ENCODE peak calls at places on chromosomes 11 and 22, in seven cellular contexts. H is K562, M is IMR-90, T is H1, C is HCT116, E is A549, Y is GM12878. N is an unnamed sample.

GRCh38 chr11:113926273-113927183 is 21.9 kb downstream of the HTR3B start:
- DNase-seq in Y (no peak), C (no peak), E (peak), M (no peak), T (no peak), H (no peak), N (no peak)

GRCh38 chr11:96794152-96794551 is 404.3 kb downstream of the JRKL start:
- DNase-seq in E (no peak), Y (no peak), H (no peak), M (no peak), C (no peak), T (no peak), N (no peak)

GRCh38 chr22:42932857-42933782 is 76.0 kb upstream of the ARFGAP3 start:
- DNase-seq in H (peak), E (no peak), Y (peak), C (no peak), M (peak), T (no peak), N (no peak)

GRCh38 chr22:47010211-47010610 is 247.8 kb downstream of the TBC1D22A start:
- DNase-seq in T (no peak), C (no peak), Y (no peak), E (no peak), M (no peak), H (no peak), N (no peak)

GRCh38 chr11:130071211-130071712 is 1.6 kb downstream of the APLP2 start:
- DNase-seq in M (peak), Y (no peak), T (no peak), E (no peak), H (no peak), C (no peak), N (peak)

GRCh38 chr22:45934659-45935341 is 42.2 kb downstream of the WNT7B start:
- DNase-seq in T (no peak), C (peak), H (no peak), M (peak), E (peak), Y (no peak), N (peak)

GRCh38 chr11:14258177-14258935 is 100.6 kb downstream of the RRAS2 start:
- DNase-seq in T (peak), C (peak), H (no peak), E (peak), Y (no peak), M (peak), N (peak)

GRCh38 chr11:57276857-57277505 is 39.9 kb upstream of the APLNR start:
- DNase-seq in C (no peak), H (no peak), M (peak), T (no peak), E (no peak), Y (no peak), N (no peak)

GRCh38 chr11:20563871-20564270 is 35.5 kb upstream of the SLC6A5 start:
- DNase-seq in H (no peak), E (no peak), M (no peak), C (no peak), T (no peak), Y (no peak), N (no peak)

GRCh38 chr11:70608568-70609314 is 210.4 kb downstream of the CTTN start:
- DNase-seq in H (no peak), C (no peak), T (no peak), E (no peak), Y (no peak), M (peak), N (no peak)

GRCh38 chr11:47177846-47178245 is 1.2 kb upstream of the ARFGAP2 start:
- DNase-seq in E (no peak), M (no peak), T (no peak), C (no peak), Y (no peak), H (no peak), N (peak)

GRCh38 chr22:30286813-30287625 is 2.3 kb downstream of the CASTOR1 start:
- DNase-seq in Y (no peak), E (peak), C (no peak), M (peak), T (peak), H (peak), N (peak)

GRCh38 chr11:8352852-8353505 is 89.3 kb upstream of the LMO1 start:
- DNase-seq in Y (no peak), H (no peak), E (peak), C (no peak), M (no peak), T (no peak), N (no peak)

GRCh38 chr11:1873048-1873812 is 18.5 kb downstream of the PRR33 start:
- DNase-seq in T (no peak), H (no peak), M (peak), Y (no peak), C (no peak), E (peak), N (no peak)

GRCh38 chr11:115178705-115179104 is 325.5 kb downstream of the CADM1 start:
- DNase-seq in M (no peak), T (no peak), H (no peak), C (no peak), E (no peak), Y (no peak), N (no peak)

GRCh38 chr11:82932564-82932963 is 31.0 kb downstream of the DDIAS start:
- DNase-seq in C (no peak), H (no peak), T (no peak), E (no peak), M (no peak), Y (no peak), N (no peak)

GRCh38 chr11:74319139-74319538 is 7.7 kb upstream of the P4HA3 start:
- DNase-seq in T (no peak), M (peak), E (peak), H (no peak), Y (no peak), C (no peak), N (no peak)

GRCh38 chr11:30333405-30333804 is 10.5 kb downstream of the ARL14EP start:
- DNase-seq in E (peak), M (no peak), T (no peak), C (no peak), Y (no peak), H (peak), N (peak)

GRCh38 chr11:44484211-44484610 is 81.3 kb upstream of the CD82 start:
- DNase-seq in H (peak), E (peak), T (no peak), C (peak), Y (no peak), M (peak), N (peak)

GRCh38 chr11:130096823-130097222 is 27.1 kb downstream of the APLP2 start:
- DNase-seq in C (no peak), H (no peak), E (no peak), T (no peak), M (no peak), Y (no peak), N (no peak)

GRCh38 chr11:32052218-32052617 is 38.7 kb upstream of the RCN1 start:
- DNase-seq in E (peak), Y (no peak), T (peak), C (peak), H (peak), M (peak), N (peak)

GRCh38 chr11:32060063-32060462 is 30.8 kb upstream of the RCN1 start:
- DNase-seq in C (no peak), H (no peak), T (no peak), E (no peak), M (no peak), Y (no peak), N (no peak)

GRCh38 chr11:32053151-32053550 is 37.7 kb upstream of the RCN1 start:
- DNase-seq in M (no peak), T (no peak), E (no peak), H (no peak), Y (no peak), C (no peak), N (no peak)

DNA sequence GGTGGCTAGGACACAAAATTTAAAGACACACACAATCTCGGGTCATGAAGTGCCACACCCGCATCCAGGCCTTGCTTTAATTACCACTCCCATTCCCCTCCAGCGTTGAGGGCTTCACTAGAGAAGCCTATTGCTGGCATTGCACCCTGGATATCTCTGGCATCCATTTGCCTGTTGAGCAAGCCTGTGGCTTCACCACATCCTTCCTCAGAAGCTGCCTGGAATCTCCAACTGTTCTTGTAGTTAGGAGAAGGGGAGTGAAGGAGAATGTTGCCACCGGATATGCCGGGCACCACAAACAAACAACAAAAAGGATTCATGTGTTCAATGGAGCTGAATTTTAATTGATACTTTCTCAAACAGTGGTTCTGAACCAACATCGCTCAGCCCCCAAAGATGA is 34.4 kb upstream of the RCN1 start:
- DNase-seq in E (no peak), M (no peak), Y (no peak), H (no peak), T (no peak), C (no peak), N (no peak)
- TF ChIP-seq CEBPB in E (no peak), M (no peak), Y (no peak), H (no peak), T (no peak), C (no peak), N (no peak)

GRCh38 chr11:126591966-126592489 is 236.5 kb downstream of the ST3GAL4 start:
- DNase-seq in Y (no peak), T (no peak), C (no peak), E (no peak), H (no peak), M (no peak), N (no peak)

GRCh38 chr11:126588630-126589491 is 233.4 kb downstream of the ST3GAL4 start:
- DNase-seq in M (no peak), C (no peak), Y (no peak), E (no peak), H (no peak), T (no peak), N (no peak)

GRCh38 chr11:126592496-126593410 is 237.3 kb downstream of the ST3GAL4 start:
- DNase-seq in Y (no peak), H (no peak), T (no peak), E (no peak), M (peak), C (no peak), N (no peak)

GRCh38 chr11:126586303-126586627 is 230.8 kb downstream of the ST3GAL4 start:
- DNase-seq in E (no peak), H (no peak), Y (no peak), M (no peak), C (no peak), T (no peak), N (no peak)

GRCh38 chr11:126589492-126589803 is 234.0 kb downstream of the ST3GAL4 start:
- DNase-seq in Y (no peak), H (no peak), T (no peak), E (no peak), C (no peak), M (peak), N (no peak)
- TF ChIP-seq CEBPB in Y (no peak), H (no peak), T (no peak), E (no peak), C (no peak), M (no peak), N (no peak)

DNA sequence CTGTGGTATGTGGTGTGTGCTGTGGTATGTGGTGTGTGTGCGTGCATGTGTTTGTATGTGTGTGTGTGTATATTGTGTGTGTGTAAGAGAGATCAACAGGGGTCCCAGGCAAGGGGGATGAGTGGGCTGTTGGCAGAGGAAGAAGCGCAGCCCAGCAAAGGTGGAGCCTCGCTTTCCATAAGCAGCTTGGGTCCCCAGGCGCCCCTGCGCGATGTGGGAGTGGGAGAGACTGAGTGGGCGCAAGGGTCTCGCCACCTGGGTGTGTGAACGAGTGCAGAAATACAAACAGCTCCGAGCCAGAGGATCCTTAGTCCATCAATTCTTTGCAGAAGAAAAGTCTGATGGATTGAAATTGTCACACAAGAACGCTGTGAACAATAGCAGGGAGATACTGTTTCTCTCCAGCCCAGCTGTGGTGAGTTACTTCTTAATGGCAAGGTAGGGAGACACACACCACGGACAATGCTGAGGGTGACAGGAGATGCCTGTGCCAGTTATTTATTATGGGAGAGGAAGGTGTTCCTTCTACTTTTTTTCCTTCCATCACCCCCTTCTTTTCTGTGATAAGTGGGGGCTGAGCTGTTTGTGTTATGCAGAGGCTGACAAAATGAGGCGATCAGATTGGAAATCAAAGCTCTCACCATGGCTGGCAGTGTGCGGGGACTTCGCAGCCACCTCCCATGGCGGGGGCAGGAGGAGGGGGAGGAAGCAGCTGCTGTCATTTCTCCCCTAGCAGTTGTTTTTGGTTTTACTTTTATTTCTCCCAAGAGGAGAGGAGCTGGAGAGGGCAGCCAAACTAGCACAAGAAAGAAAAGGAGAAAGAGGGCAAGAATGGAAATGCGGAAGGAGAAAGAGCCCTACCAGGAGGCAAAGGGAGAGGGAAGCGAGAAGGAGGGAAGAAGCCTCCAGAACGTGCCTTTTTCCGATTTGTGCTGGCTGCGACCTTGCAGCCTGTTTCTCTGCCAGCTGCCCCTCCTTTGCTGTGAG is 755.7 kb downstream of the NTM start:
- DNase-seq in H (no peak), E (no peak), T (peak), C (no peak), Y (no peak), M (peak), N (no peak)
- TF ChIP-seq CEBPB in H (no peak), E (no peak), T (no peak), C (no peak), Y (no peak), M (no peak), N (no peak)

GRCh38 chr11:123247813-123248379 is 52.8 kb upstream of the CLMP start:
- DNase-seq in E (no peak), C (no peak), H (no peak), M (no peak), Y (no peak), T (no peak), N (no peak)
- TF ChIP-seq CEBPB in E (no peak), C (no peak), H (no peak), M (no peak), Y (no peak), T (no peak), N (no peak)

DNA sequence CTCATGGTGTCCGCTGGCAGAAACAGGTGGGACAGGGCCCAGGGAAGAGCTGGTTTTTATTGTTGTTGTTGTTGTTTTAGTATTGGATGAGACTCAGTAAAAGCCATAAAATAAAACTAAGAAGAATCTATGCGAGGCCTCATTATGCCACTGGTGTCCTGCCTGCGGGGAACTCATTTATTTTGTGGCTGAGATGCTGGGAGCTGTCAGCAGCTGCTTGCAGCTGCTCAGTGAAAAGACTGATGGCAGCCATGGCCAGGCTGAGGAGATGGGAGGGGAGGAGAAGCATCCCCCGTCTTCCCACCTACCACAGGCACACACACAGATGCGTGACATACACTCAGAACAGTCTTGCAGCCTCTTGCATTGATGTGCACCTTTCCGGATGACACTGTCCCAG is 7.7 kb upstream of the CLMP start:
- DNase-seq in M (no peak), T (peak), Y (no peak), H (no peak), C (no peak), E (no peak), N (no peak)
- TF ChIP-seq CEBPB in M (no peak), T (no peak), Y (no peak), H (no peak), C (no peak), E (no peak), N (no peak)